ENCODE peak calls at places on chromosomes 13 and 19, in seven cellular contexts. One of them, this sample, is unnamed.

GRCh38 chr19:58570770-58571574 is 2.2 kb downstream of the MZF1 start:
- DNase-seq in GM20000: no peak
- DNase-seq in osteoblast: peak
- DNase-seq in WTC11: peak
- DNase-seq in heart left ventricle: peak
- DNase-seq in AG09319: no peak
- DNase-seq in tibial nerve: no peak
- DNase-seq in this sample: no peak

GRCh38 chr19:50286443-50286842 is 42.7 kb downstream of the KCNC3 start:
- DNase-seq in GM20000: no peak
- DNase-seq in osteoblast: no peak
- DNase-seq in WTC11: no peak
- DNase-seq in heart left ventricle: no peak
- DNase-seq in AG09319: no peak
- DNase-seq in tibial nerve: no peak
- DNase-seq in this sample: no peak

GRCh38 chr13:111139452-111139851 is 24.3 kb downstream of the ARHGEF7 start:
- DNase-seq in GM20000: no peak
- DNase-seq in osteoblast: no peak
- DNase-seq in WTC11: no peak
- DNase-seq in heart left ventricle: no peak
- DNase-seq in AG09319: no peak
- DNase-seq in tibial nerve: no peak
- DNase-seq in this sample: no peak

GRCh38 chr13:107734891-107735620 is 480.3 kb downstream of the LIG4 start:
- DNase-seq in GM20000: no peak
- DNase-seq in osteoblast: no peak
- DNase-seq in WTC11: no peak
- DNase-seq in heart left ventricle: no peak
- DNase-seq in AG09319: no peak
- DNase-seq in tibial nerve: no peak
- DNase-seq in this sample: no peak

GRCh38 chr19:18102916-18103542 is 5.5 kb downstream of the MAST3 start:
- DNase-seq in GM20000: no peak
- DNase-seq in osteoblast: no peak
- DNase-seq in WTC11: no peak
- DNase-seq in heart left ventricle: no peak
- DNase-seq in AG09319: no peak
- DNase-seq in tibial nerve: no peak
- DNase-seq in this sample: no peak

GRCh38 chr13:92175330-92175729 is 776.9 kb downstream of the GPC5 start:
- DNase-seq in GM20000: peak
- DNase-seq in osteoblast: peak
- DNase-seq in WTC11: peak
- DNase-seq in heart left ventricle: peak
- DNase-seq in AG09319: no peak
- DNase-seq in tibial nerve: peak
- DNase-seq in this sample: peak

GRCh38 chr19:58007285-58007684 is 4.7 kb upstream of the ZNF606 start:
- DNase-seq in GM20000: no peak
- DNase-seq in osteoblast: no peak
- DNase-seq in WTC11: peak
- DNase-seq in heart left ventricle: no peak
- DNase-seq in AG09319: no peak
- DNase-seq in tibial nerve: no peak
- DNase-seq in this sample: no peak

GRCh38 chr13:63120883-63121282 is 1705.2 kb upstream of the PCDH20 start:
- DNase-seq in GM20000: no peak
- DNase-seq in osteoblast: no peak
- DNase-seq in WTC11: no peak
- DNase-seq in heart left ventricle: no peak
- DNase-seq in AG09319: no peak
- DNase-seq in tibial nerve: no peak
- DNase-seq in this sample: no peak

GRCh38 chr19:34888091-34888490 is 38.6 kb upstream of the ZNF30 start:
- DNase-seq in GM20000: no peak
- DNase-seq in osteoblast: no peak
- DNase-seq in WTC11: peak
- DNase-seq in heart left ventricle: no peak
- DNase-seq in AG09319: no peak
- DNase-seq in tibial nerve: no peak
- DNase-seq in this sample: no peak
- TF ChIP-seq CTCF in GM20000: no peak
- TF ChIP-seq CTCF in osteoblast: no peak
- TF ChIP-seq CTCF in WTC11: no peak
- TF ChIP-seq CTCF in heart left ventricle: no peak
- TF ChIP-seq CTCF in AG09319: no peak
- TF ChIP-seq CTCF in tibial nerve: no peak
- TF ChIP-seq CTCF in this sample: no peak

GRCh38 chr19:54653181-54653809 is 9.5 kb upstream of the LILRB4 start:
- DNase-seq in GM20000: peak
- DNase-seq in osteoblast: peak
- DNase-seq in WTC11: no peak
- DNase-seq in heart left ventricle: no peak
- DNase-seq in AG09319: no peak
- DNase-seq in tibial nerve: no peak
- DNase-seq in this sample: peak
- TF ChIP-seq CTCF in GM20000: peak
- TF ChIP-seq CTCF in osteoblast: peak
- TF ChIP-seq CTCF in WTC11: peak
- TF ChIP-seq CTCF in heart left ventricle: peak
- TF ChIP-seq CTCF in AG09319: peak
- TF ChIP-seq CTCF in tibial nerve: no peak
- TF ChIP-seq CTCF in this sample: peak

DNA sequence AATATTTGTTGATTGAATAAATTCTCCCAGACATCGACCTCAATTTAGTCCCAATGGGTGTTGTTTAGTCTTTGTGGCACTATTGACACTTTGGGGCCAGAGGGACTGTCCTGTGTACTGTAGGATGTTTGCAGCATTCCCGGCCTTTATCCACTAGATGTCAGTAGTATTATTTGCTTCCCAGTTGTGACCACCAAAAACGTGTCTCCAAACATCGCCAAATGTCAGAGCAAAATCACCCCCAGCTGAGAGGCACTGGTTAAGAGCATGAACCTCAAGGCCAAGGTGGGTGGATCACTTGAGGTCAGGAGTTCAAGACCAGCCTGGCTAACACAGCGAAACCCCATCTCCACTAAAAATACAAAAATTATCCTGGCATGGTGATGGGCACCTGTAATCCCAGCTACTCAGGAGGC is 15.4 kb downstream of the NLRP12 start:
- DNase-seq in GM20000: no peak
- DNase-seq in osteoblast: peak
- DNase-seq in WTC11: peak
- DNase-seq in heart left ventricle: no peak
- DNase-seq in AG09319: peak
- DNase-seq in tibial nerve: no peak
- DNase-seq in this sample: no peak
- TF ChIP-seq CTCF in GM20000: no peak
- TF ChIP-seq CTCF in osteoblast: peak
- TF ChIP-seq CTCF in WTC11: no peak
- TF ChIP-seq CTCF in heart left ventricle: peak
- TF ChIP-seq CTCF in AG09319: peak
- TF ChIP-seq CTCF in tibial nerve: no peak
- TF ChIP-seq CTCF in this sample: no peak

GRCh38 chr13:60583196-60583908 is 186.3 kb downstream of the TDRD3 start:
- DNase-seq in GM20000: no peak
- DNase-seq in osteoblast: peak
- DNase-seq in WTC11: peak
- DNase-seq in heart left ventricle: no peak
- DNase-seq in AG09319: peak
- DNase-seq in tibial nerve: peak
- DNase-seq in this sample: no peak
- TF ChIP-seq CTCF in GM20000: no peak
- TF ChIP-seq CTCF in osteoblast: peak
- TF ChIP-seq CTCF in WTC11: no peak
- TF ChIP-seq CTCF in heart left ventricle: no peak
- TF ChIP-seq CTCF in AG09319: peak
- TF ChIP-seq CTCF in tibial nerve: no peak
- TF ChIP-seq CTCF in this sample: no peak

GRCh38 chr19:44551850-44552249 is 22.4 kb upstream of the CEACAM20 start:
- DNase-seq in GM20000: no peak
- DNase-seq in osteoblast: no peak
- DNase-seq in WTC11: no peak
- DNase-seq in heart left ventricle: no peak
- DNase-seq in AG09319: no peak
- DNase-seq in tibial nerve: no peak
- DNase-seq in this sample: no peak

GRCh38 chr19:44552324-44552723 is 22.8 kb upstream of the CEACAM20 start:
- DNase-seq in GM20000: peak
- DNase-seq in osteoblast: peak
- DNase-seq in WTC11: peak
- DNase-seq in heart left ventricle: no peak
- DNase-seq in AG09319: no peak
- DNase-seq in tibial nerve: no peak
- DNase-seq in this sample: no peak

GRCh38 chr19:44554641-44555246 is 25.3 kb upstream of the CEACAM20 start:
- DNase-seq in GM20000: no peak
- DNase-seq in osteoblast: no peak
- DNase-seq in WTC11: no peak
- DNase-seq in heart left ventricle: no peak
- DNase-seq in AG09319: no peak
- DNase-seq in tibial nerve: no peak
- DNase-seq in this sample: no peak

GRCh38 chr19:44549507-44549906 is 20.0 kb upstream of the CEACAM20 start:
- DNase-seq in GM20000: no peak
- DNase-seq in osteoblast: no peak
- DNase-seq in WTC11: no peak
- DNase-seq in heart left ventricle: no peak
- DNase-seq in AG09319: no peak
- DNase-seq in tibial nerve: no peak
- DNase-seq in this sample: no peak

DNA sequence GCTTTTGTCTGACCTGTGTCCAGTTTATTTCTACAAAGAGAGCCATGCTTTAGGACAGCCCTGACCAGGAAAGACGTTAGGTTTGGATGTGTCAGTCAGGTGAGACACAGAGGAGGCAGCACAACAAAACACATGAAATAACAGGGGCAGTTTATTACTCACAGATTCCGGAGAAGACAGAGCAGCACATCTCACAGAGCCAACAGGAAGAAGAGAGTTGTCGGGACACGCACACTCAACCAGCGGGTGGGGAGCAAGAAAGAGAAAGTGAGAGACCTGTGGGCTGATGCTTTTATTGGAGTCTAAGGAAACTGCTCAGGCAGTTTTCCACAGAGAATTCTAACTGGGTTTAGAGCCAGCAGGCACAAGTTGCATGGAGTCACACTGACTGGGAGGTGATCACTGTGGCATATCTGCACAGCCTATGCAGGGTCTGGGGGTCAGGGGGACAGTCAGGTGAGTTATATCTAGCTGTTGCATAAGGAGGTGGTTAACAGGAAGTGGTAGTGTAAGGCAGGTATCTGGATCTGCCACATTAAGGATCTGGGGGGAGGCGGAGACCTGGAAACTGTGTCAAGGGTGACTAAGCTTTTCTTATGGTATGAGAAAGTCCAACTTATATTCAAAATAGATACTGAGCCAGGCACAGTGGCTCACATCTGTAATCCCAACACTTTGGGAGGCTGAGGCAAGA is 24.1 kb upstream of the CEACAM20 start:
- DNase-seq in GM20000: no peak
- DNase-seq in osteoblast: no peak
- DNase-seq in WTC11: no peak
- DNase-seq in heart left ventricle: no peak
- DNase-seq in AG09319: no peak
- DNase-seq in tibial nerve: no peak
- DNase-seq in this sample: no peak
- TF ChIP-seq CTCF in GM20000: no peak
- TF ChIP-seq CTCF in osteoblast: no peak
- TF ChIP-seq CTCF in WTC11: no peak
- TF ChIP-seq CTCF in heart left ventricle: no peak
- TF ChIP-seq CTCF in AG09319: no peak
- TF ChIP-seq CTCF in tibial nerve: no peak
- TF ChIP-seq CTCF in this sample: no peak

DNA sequence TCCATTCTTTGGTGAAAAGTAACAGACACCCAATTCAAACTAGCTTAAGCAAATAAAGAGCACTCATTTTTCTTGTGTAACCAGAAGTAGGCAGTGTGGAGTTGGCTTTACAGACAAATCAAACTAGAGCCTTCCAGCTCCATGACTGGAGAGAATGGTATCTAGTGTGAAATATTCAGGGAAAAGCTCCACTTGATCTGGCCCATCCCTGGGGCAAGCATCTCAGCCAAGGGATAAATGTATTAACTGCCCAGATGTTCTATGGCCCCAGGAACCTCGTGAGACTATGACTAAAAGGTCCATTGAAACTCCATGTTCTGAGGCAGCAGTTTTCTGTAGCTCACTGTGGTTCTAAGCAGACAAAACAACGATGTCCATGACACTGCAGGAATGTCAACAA is 49.9 kb downstream of the TBC1D4 start:
- DNase-seq in GM20000: no peak
- DNase-seq in osteoblast: no peak
- DNase-seq in WTC11: no peak
- DNase-seq in heart left ventricle: no peak
- DNase-seq in AG09319: no peak
- DNase-seq in tibial nerve: no peak
- DNase-seq in this sample: no peak
- TF ChIP-seq CTCF in GM20000: no peak
- TF ChIP-seq CTCF in osteoblast: peak
- TF ChIP-seq CTCF in WTC11: no peak
- TF ChIP-seq CTCF in heart left ventricle: no peak
- TF ChIP-seq CTCF in AG09319: no peak
- TF ChIP-seq CTCF in tibial nerve: no peak
- TF ChIP-seq CTCF in this sample: peak

GRCh38 chr13:87777395-87777794 is 106.2 kb downstream of the SLITRK5 start:
- DNase-seq in GM20000: no peak
- DNase-seq in osteoblast: no peak
- DNase-seq in WTC11: no peak
- DNase-seq in heart left ventricle: no peak
- DNase-seq in AG09319: no peak
- DNase-seq in tibial nerve: no peak
- DNase-seq in this sample: no peak
- TF ChIP-seq CTCF in GM20000: no peak
- TF ChIP-seq CTCF in osteoblast: no peak
- TF ChIP-seq CTCF in WTC11: no peak
- TF ChIP-seq CTCF in heart left ventricle: no peak
- TF ChIP-seq CTCF in AG09319: no peak
- TF ChIP-seq CTCF in tibial nerve: no peak
- TF ChIP-seq CTCF in this sample: no peak

GRCh38 chr19:10701955-10702307 is 692 bp downstream of the QTRT1 start:
- DNase-seq in GM20000: peak
- DNase-seq in osteoblast: peak
- DNase-seq in WTC11: peak
- DNase-seq in heart left ventricle: no peak
- DNase-seq in AG09319: no peak
- DNase-seq in tibial nerve: no peak
- DNase-seq in this sample: peak
- TF ChIP-seq CTCF in GM20000: no peak
- TF ChIP-seq CTCF in osteoblast: no peak
- TF ChIP-seq CTCF in WTC11: no peak
- TF ChIP-seq CTCF in heart left ventricle: no peak
- TF ChIP-seq CTCF in AG09319: no peak
- TF ChIP-seq CTCF in tibial nerve: no peak
- TF ChIP-seq CTCF in this sample: peak

GRCh38 chr13:47337781-47338507 is 441.1 kb upstream of the HTR2A start:
- DNase-seq in GM20000: no peak
- DNase-seq in osteoblast: no peak
- DNase-seq in WTC11: peak
- DNase-seq in heart left ventricle: no peak
- DNase-seq in AG09319: no peak
- DNase-seq in tibial nerve: no peak
- DNase-seq in this sample: no peak
- TF ChIP-seq CTCF in GM20000: no peak
- TF ChIP-seq CTCF in osteoblast: no peak
- TF ChIP-seq CTCF in WTC11: no peak
- TF ChIP-seq CTCF in heart left ventricle: no peak
- TF ChIP-seq CTCF in AG09319: no peak
- TF ChIP-seq CTCF in tibial nerve: no peak
- TF ChIP-seq CTCF in this sample: no peak

This sample was measured in GM10248.